ENCODE peak calls at places on chromosomes 4 and X, in eight cellular contexts. One of them, this sample, is unnamed.
A peak's percentile ranks its signal among the peaks of the same experiment; 100 is the strongest.

GRCh38 chr4:67762091-67762490 is 7.9 kb upstream of the GNRHR start:
- DNase-seq in neural progenitor cell: no peak
- DNase-seq in BE2C: no peak
- DNase-seq in uterus: no peak
- DNase-seq in brain microvascular endothelial cell: peak; percentile 11
- DNase-seq in HFF-Myc: no peak
- DNase-seq in CD8-positive, alpha-beta T cell: no peak
- DNase-seq in Peyer's patch: no peak
- DNase-seq in this sample: no peak

GRCh38 chr4:68326146-68326545 is 23.7 kb downstream of the YTHDC1 start:
- DNase-seq in neural progenitor cell: no peak
- DNase-seq in HFF-Myc: no peak
- DNase-seq in uterus: no peak
- DNase-seq in BE2C: no peak
- DNase-seq in brain microvascular endothelial cell: no peak
- DNase-seq in CD8-positive, alpha-beta T cell: no peak
- DNase-seq in Peyer's patch: no peak
- DNase-seq in this sample: no peak

GRCh38 chrX:15321447-15321846 is 6.0 kb upstream of the ASB11 start:
- DNase-seq in neural progenitor cell: no peak
- DNase-seq in uterus: no peak
- DNase-seq in HFF-Myc: no peak
- DNase-seq in CD8-positive, alpha-beta T cell: no peak
- DNase-seq in BE2C: no peak
- DNase-seq in Peyer's patch: no peak
- DNase-seq in brain microvascular endothelial cell: no peak
- DNase-seq in this sample: no peak

GRCh38 chrX:13673016-13673415 is 15.9 kb upstream of the RAB9A start:
- DNase-seq in neural progenitor cell: no peak
- DNase-seq in HFF-Myc: no peak
- DNase-seq in uterus: no peak
- DNase-seq in brain microvascular endothelial cell: no peak
- DNase-seq in BE2C: no peak
- DNase-seq in CD8-positive, alpha-beta T cell: no peak
- DNase-seq in Peyer's patch: no peak
- DNase-seq in this sample: no peak

GRCh38 chr4:17489123-17489522 is 22.8 kb downstream of the QDPR start:
- DNase-seq in neural progenitor cell: no peak
- DNase-seq in Peyer's patch: no peak
- DNase-seq in BE2C: no peak
- DNase-seq in uterus: no peak
- DNase-seq in CD8-positive, alpha-beta T cell: no peak
- DNase-seq in brain microvascular endothelial cell: no peak
- DNase-seq in HFF-Myc: no peak
- DNase-seq in this sample: no peak

GRCh38 chrX:86369847-86370630 is 221.8 kb downstream of the DACH2 start:
- DNase-seq in neural progenitor cell: no peak
- DNase-seq in brain microvascular endothelial cell: peak; percentile 0
- DNase-seq in Peyer's patch: no peak
- DNase-seq in CD8-positive, alpha-beta T cell: no peak
- DNase-seq in BE2C: no peak
- DNase-seq in uterus: no peak
- DNase-seq in HFF-Myc: no peak
- DNase-seq in this sample: no peak

GRCh38 chrX:97057349-97057909 is 173.7 kb downstream of the RPA4 start:
- DNase-seq in neural progenitor cell: no peak
- DNase-seq in CD8-positive, alpha-beta T cell: no peak
- DNase-seq in brain microvascular endothelial cell: no peak
- DNase-seq in uterus: no peak
- DNase-seq in HFF-Myc: no peak
- DNase-seq in Peyer's patch: no peak
- DNase-seq in BE2C: no peak
- DNase-seq in this sample: no peak

GRCh38 chrX:23557070-23557469 is 110.2 kb upstream of the PRDX4 start:
- DNase-seq in brain microvascular endothelial cell: no peak
- DNase-seq in uterus: no peak
- DNase-seq in HFF-Myc: no peak
- DNase-seq in Peyer's patch: no peak
- DNase-seq in CD8-positive, alpha-beta T cell: no peak
- DNase-seq in BE2C: no peak
- DNase-seq in neural progenitor cell: no peak
- DNase-seq in this sample: no peak

GRCh38 chr4:118904935-118905334 is 16.3 kb downstream of the SYNPO2 start:
- DNase-seq in uterus: peak; percentile 29
- DNase-seq in neural progenitor cell: no peak
- DNase-seq in BE2C: peak; percentile 82
- DNase-seq in CD8-positive, alpha-beta T cell: no peak
- DNase-seq in brain microvascular endothelial cell: peak; percentile 59
- DNase-seq in Peyer's patch: no peak
- DNase-seq in HFF-Myc: no peak
- DNase-seq in this sample: no peak

GRCh38 chr4:139300431-139301142 is 718 bp upstream of the NAA15 start:
- DNase-seq in neural progenitor cell: peak; percentile 31
- DNase-seq in HFF-Myc: no peak
- DNase-seq in brain microvascular endothelial cell: peak; percentile 62
- DNase-seq in CD8-positive, alpha-beta T cell: no peak
- DNase-seq in uterus: no peak
- DNase-seq in BE2C: peak; percentile 18
- DNase-seq in Peyer's patch: peak; percentile 67
- DNase-seq in this sample: peak; percentile 13

GRCh38 chrX:69158166-69159040 is 6.8 kb downstream of the PJA1 start:
- DNase-seq in neural progenitor cell: peak; percentile 64
- DNase-seq in brain microvascular endothelial cell: peak; percentile 63
- DNase-seq in uterus: peak; percentile 55
- DNase-seq in CD8-positive, alpha-beta T cell: peak; percentile 53
- DNase-seq in Peyer's patch: peak; percentile 54
- DNase-seq in HFF-Myc: no peak
- DNase-seq in BE2C: peak; percentile 70
- DNase-seq in this sample: peak; percentile 46

GRCh38 chrX:111180750-111181240 is 84.8 kb downstream of the PAK3 start:
- DNase-seq in uterus: no peak
- DNase-seq in CD8-positive, alpha-beta T cell: no peak
- DNase-seq in neural progenitor cell: no peak
- DNase-seq in brain microvascular endothelial cell: no peak
- DNase-seq in HFF-Myc: no peak
- DNase-seq in BE2C: no peak
- DNase-seq in Peyer's patch: no peak
- DNase-seq in this sample: no peak

GRCh38 chrX:129654652-129655546 is at the start of gene APLN:
- DNase-seq in Peyer's patch: peak; percentile 46
- DNase-seq in brain microvascular endothelial cell: no peak
- DNase-seq in CD8-positive, alpha-beta T cell: no peak
- DNase-seq in HFF-Myc: no peak
- DNase-seq in neural progenitor cell: peak; percentile 71
- DNase-seq in BE2C: peak; percentile 38
- DNase-seq in uterus: peak; percentile 55
- DNase-seq in this sample: peak; percentile 64

GRCh38 chr4:88737304-88738015 is 39.8 kb upstream of the NAP1L5 start:
- DNase-seq in Peyer's patch: no peak
- DNase-seq in uterus: peak; percentile 71
- DNase-seq in neural progenitor cell: peak; percentile 54
- DNase-seq in CD8-positive, alpha-beta T cell: peak; percentile 57
- DNase-seq in BE2C: no peak
- DNase-seq in brain microvascular endothelial cell: no peak
- DNase-seq in HFF-Myc: no peak
- DNase-seq in this sample: peak; percentile 61

GRCh38 chr4:10783351-10783750 is 98.8 kb upstream of the CLNK start:
- DNase-seq in uterus: no peak
- DNase-seq in brain microvascular endothelial cell: peak; percentile 71
- DNase-seq in CD8-positive, alpha-beta T cell: no peak
- DNase-seq in Peyer's patch: no peak
- DNase-seq in neural progenitor cell: no peak
- DNase-seq in BE2C: no peak
- DNase-seq in HFF-Myc: peak; percentile 10
- DNase-seq in this sample: no peak

GRCh38 chrX:12951590-12951965 is 23.3 kb upstream of the TMSB4X start:
- DNase-seq in CD8-positive, alpha-beta T cell: no peak
- DNase-seq in BE2C: no peak
- DNase-seq in Peyer's patch: no peak
- DNase-seq in brain microvascular endothelial cell: no peak
- DNase-seq in neural progenitor cell: no peak
- DNase-seq in uterus: no peak
- DNase-seq in HFF-Myc: no peak
- DNase-seq in this sample: no peak

GRCh38 chr4:102064747-102065442 is 274.4 kb downstream of the BANK1 start:
- DNase-seq in brain microvascular endothelial cell: no peak
- DNase-seq in uterus: no peak
- DNase-seq in Peyer's patch: no peak
- DNase-seq in HFF-Myc: no peak
- DNase-seq in neural progenitor cell: no peak
- DNase-seq in BE2C: no peak
- DNase-seq in CD8-positive, alpha-beta T cell: no peak
- DNase-seq in this sample: no peak

GRCh38 chrX:13697440-13697839 is 8.5 kb downstream of the RAB9A start:
- DNase-seq in Peyer's patch: no peak
- DNase-seq in brain microvascular endothelial cell: no peak
- DNase-seq in neural progenitor cell: no peak
- DNase-seq in uterus: no peak
- DNase-seq in CD8-positive, alpha-beta T cell: no peak
- DNase-seq in HFF-Myc: no peak
- DNase-seq in BE2C: no peak
- DNase-seq in this sample: no peak

GRCh38 chr4:58214376-58214775 is 1104.2 kb upstream of the IGFBP7 start:
- DNase-seq in HFF-Myc: no peak
- DNase-seq in CD8-positive, alpha-beta T cell: no peak
- DNase-seq in Peyer's patch: no peak
- DNase-seq in neural progenitor cell: no peak
- DNase-seq in brain microvascular endothelial cell: no peak
- DNase-seq in uterus: no peak
- DNase-seq in BE2C: no peak
- DNase-seq in this sample: no peak

GRCh38 chr4:158169931-158170690 is 2.7 kb downstream of the GASK1B start:
- DNase-seq in Peyer's patch: no peak
- DNase-seq in HFF-Myc: no peak
- DNase-seq in brain microvascular endothelial cell: no peak
- DNase-seq in neural progenitor cell: no peak
- DNase-seq in uterus: no peak
- DNase-seq in CD8-positive, alpha-beta T cell: no peak
- DNase-seq in BE2C: peak; percentile 7
- DNase-seq in this sample: no peak

GRCh38 chrX:138756234-138756633 is 44.7 kb upstream of the FGF13 start:
- DNase-seq in uterus: no peak
- DNase-seq in CD8-positive, alpha-beta T cell: no peak
- DNase-seq in HFF-Myc: no peak
- DNase-seq in Peyer's patch: no peak
- DNase-seq in BE2C: no peak
- DNase-seq in neural progenitor cell: peak; percentile 73
- DNase-seq in brain microvascular endothelial cell: peak; percentile 2
- DNase-seq in this sample: peak; percentile 63
- TF ChIP-seq CTCF in uterus: no peak
- TF ChIP-seq CTCF in CD8-positive, alpha-beta T cell: no peak
- TF ChIP-seq CTCF in HFF-Myc: no peak
- TF ChIP-seq CTCF in Peyer's patch: no peak
- TF ChIP-seq CTCF in BE2C: no peak
- TF ChIP-seq CTCF in neural progenitor cell: peak; percentile 54
- TF ChIP-seq CTCF in brain microvascular endothelial cell: peak; percentile 46
- TF ChIP-seq CTCF in this sample: peak; percentile 26

GRCh38 chr4:7238300-7238960 is 46.1 kb downstream of the SORCS2 start:
- DNase-seq in BE2C: peak; percentile 45
- DNase-seq in brain microvascular endothelial cell: no peak
- DNase-seq in Peyer's patch: no peak
- DNase-seq in HFF-Myc: no peak
- DNase-seq in CD8-positive, alpha-beta T cell: no peak
- DNase-seq in uterus: no peak
- DNase-seq in neural progenitor cell: peak; percentile 58
- DNase-seq in this sample: no peak
- TF ChIP-seq CTCF in BE2C: peak; percentile 59
- TF ChIP-seq CTCF in brain microvascular endothelial cell: peak; percentile 51
- TF ChIP-seq CTCF in Peyer's patch: no peak
- TF ChIP-seq CTCF in HFF-Myc: peak; percentile 39
- TF ChIP-seq CTCF in CD8-positive, alpha-beta T cell: no peak
- TF ChIP-seq CTCF in uterus: no peak
- TF ChIP-seq CTCF in neural progenitor cell: peak; percentile 51
- TF ChIP-seq CTCF in this sample: no peak

GRCh38 chr4:87649980-87650379 is at the start of gene DMP1:
- DNase-seq in brain microvascular endothelial cell: no peak
- DNase-seq in uterus: no peak
- DNase-seq in neural progenitor cell: no peak
- DNase-seq in BE2C: no peak
- DNase-seq in Peyer's patch: no peak
- DNase-seq in CD8-positive, alpha-beta T cell: no peak
- DNase-seq in HFF-Myc: no peak
- DNase-seq in this sample: no peak

GRCh38 chr4:87644286-87644685 is 5.8 kb upstream of the DMP1 start:
- DNase-seq in HFF-Myc: no peak
- DNase-seq in CD8-positive, alpha-beta T cell: no peak
- DNase-seq in brain microvascular endothelial cell: no peak
- DNase-seq in neural progenitor cell: no peak
- DNase-seq in BE2C: no peak
- DNase-seq in uterus: no peak
- DNase-seq in Peyer's patch: no peak
- DNase-seq in this sample: no peak
- TF ChIP-seq CTCF in HFF-Myc: no peak
- TF ChIP-seq CTCF in CD8-positive, alpha-beta T cell: no peak
- TF ChIP-seq CTCF in brain microvascular endothelial cell: no peak
- TF ChIP-seq CTCF in neural progenitor cell: peak; percentile 10
- TF ChIP-seq CTCF in BE2C: peak; percentile 26
- TF ChIP-seq CTCF in uterus: no peak
- TF ChIP-seq CTCF in Peyer's patch: no peak
- TF ChIP-seq CTCF in this sample: no peak

GRCh38 chr4:155529761-155530160 is 136.9 kb upstream of the GUCY1A1 start:
- DNase-seq in uterus: no peak
- DNase-seq in BE2C: no peak
- DNase-seq in Peyer's patch: no peak
- DNase-seq in HFF-Myc: no peak
- DNase-seq in brain microvascular endothelial cell: no peak
- DNase-seq in neural progenitor cell: no peak
- DNase-seq in CD8-positive, alpha-beta T cell: no peak
- DNase-seq in this sample: no peak

GRCh38 chr4:155526452-155527169 is 140.0 kb upstream of the GUCY1A1 start:
- DNase-seq in uterus: no peak
- DNase-seq in HFF-Myc: no peak
- DNase-seq in CD8-positive, alpha-beta T cell: no peak
- DNase-seq in brain microvascular endothelial cell: no peak
- DNase-seq in Peyer's patch: no peak
- DNase-seq in BE2C: no peak
- DNase-seq in neural progenitor cell: no peak
- DNase-seq in this sample: no peak

GRCh38 chr4:155530290-155530689 is 136.4 kb upstream of the GUCY1A1 start:
- DNase-seq in CD8-positive, alpha-beta T cell: no peak
- DNase-seq in uterus: no peak
- DNase-seq in neural progenitor cell: no peak
- DNase-seq in HFF-Myc: no peak
- DNase-seq in BE2C: no peak
- DNase-seq in brain microvascular endothelial cell: no peak
- DNase-seq in Peyer's patch: no peak
- DNase-seq in this sample: no peak

GRCh38 chr4:155530857-155531256 is 135.8 kb upstream of the GUCY1A1 start:
- DNase-seq in Peyer's patch: no peak
- DNase-seq in brain microvascular endothelial cell: no peak
- DNase-seq in CD8-positive, alpha-beta T cell: no peak
- DNase-seq in BE2C: no peak
- DNase-seq in neural progenitor cell: no peak
- DNase-seq in uterus: no peak
- DNase-seq in HFF-Myc: no peak
- DNase-seq in this sample: no peak

DNA sequence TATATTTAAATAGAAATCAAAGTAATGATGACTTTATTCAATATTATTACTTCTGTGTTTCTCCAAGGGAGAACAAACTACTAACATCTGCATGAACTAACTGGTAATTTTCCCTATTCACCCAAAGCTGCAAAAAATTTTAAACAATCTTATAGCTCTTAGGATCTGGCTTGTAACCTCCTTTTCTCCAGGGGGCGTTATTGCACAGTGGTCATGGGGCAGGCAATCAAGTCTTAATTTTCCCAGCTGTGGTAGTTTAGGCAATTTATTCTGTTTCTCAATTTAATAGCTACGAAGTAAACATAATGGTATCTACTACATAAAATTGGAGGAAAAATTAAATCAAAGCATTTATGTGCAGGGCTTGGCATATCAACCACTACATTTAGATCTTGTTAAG is 137.5 kb upstream of the GUCY1A1 start:
- DNase-seq in HFF-Myc: no peak
- DNase-seq in Peyer's patch: no peak
- DNase-seq in neural progenitor cell: peak; percentile 41
- DNase-seq in BE2C: peak; percentile 53
- DNase-seq in brain microvascular endothelial cell: no peak
- DNase-seq in CD8-positive, alpha-beta T cell: no peak
- DNase-seq in uterus: no peak
- DNase-seq in this sample: no peak
- TF ChIP-seq CTCF in HFF-Myc: peak; percentile 52
- TF ChIP-seq CTCF in Peyer's patch: no peak
- TF ChIP-seq CTCF in neural progenitor cell: peak; percentile 58
- TF ChIP-seq CTCF in BE2C: peak; percentile 84
- TF ChIP-seq CTCF in brain microvascular endothelial cell: peak; percentile 47
- TF ChIP-seq CTCF in CD8-positive, alpha-beta T cell: no peak
- TF ChIP-seq CTCF in uterus: peak; percentile 15
- TF ChIP-seq CTCF in this sample: peak; percentile 21

This sample was measured in nephron progenitor cell.